ENCODE peak calls at places on chromosomes 7 and 10, in eight cellular contexts. F is NCI-H1694, E is A549, J is Panc1, N is Peyer's patch, O is NCI-H1092 treated with DMSO at 0.1 percent for 48 hours, K is T-helper 2 cell, I is NCI-H1048. C is an unnamed sample.

GRCh38 chr10:48885376-48885775 is 54.3 kb downstream of the LRRC18 start:
- DNase-seq in K (no peak), I (no peak), J (no peak), F (no peak), O (no peak), N (no peak), E (peak; percentile 43), C (no peak)

GRCh38 chr7:128148676-128149075 is 92.4 kb upstream of the LEP start:
- DNase-seq in I (no peak), E (no peak), N (no peak), J (no peak), F (no peak), O (peak; percentile 64), K (no peak), C (no peak)

GRCh38 chr7:155796381-155797261 is 15.6 kb downstream of the SHH start:
- DNase-seq in J (no peak), N (peak; percentile 51), I (no peak), F (no peak), E (peak; percentile 86), O (peak; percentile 16), K (peak; percentile 54), C (peak; percentile 21)

GRCh38 chr7:43758861-43759683 is 592 bp downstream of the BLVRA start:
- DNase-seq in F (no peak), J (no peak), E (no peak), I (no peak), K (peak; percentile 38), N (peak; percentile 30), O (no peak), C (peak; percentile 53)

GRCh38 chr10:68125770-68126169 is 16.5 kb downstream of the MYPN start:
- DNase-seq in E (no peak), O (no peak), I (no peak), N (no peak), J (no peak), F (no peak), K (no peak), C (no peak)

GRCh38 chr7:147013820-147014219 is 897.2 kb downstream of the CNTNAP2 start:
- DNase-seq in J (no peak), F (no peak), I (no peak), O (no peak), N (no peak), E (no peak), K (no peak), C (no peak)

GRCh38 chr10:105691811-105692210 is 1050.7 kb downstream of the SORCS3 start:
- DNase-seq in O (no peak), I (peak; percentile 41), N (no peak), K (no peak), E (no peak), F (no peak), J (no peak), C (no peak)

GRCh38 chr10:78915331-78915626 is 153.5 kb upstream of the ZMIZ1 start:
- DNase-seq in I (no peak), N (no peak), J (no peak), E (no peak), F (no peak), O (no peak), K (no peak), C (no peak)

GRCh38 chr7:69947998-69948397 is 349.7 kb downstream of the AUTS2 start:
- DNase-seq in E (no peak), O (no peak), I (no peak), J (no peak), K (no peak), N (no peak), F (no peak), C (no peak)

GRCh38 chr10:118195729-118196128 is 146.4 kb downstream of the FAM204A start:
- DNase-seq in O (no peak), E (no peak), K (no peak), J (no peak), N (no peak), F (no peak), I (no peak), C (no peak)

GRCh38 chr7:28432105-28432504 is 19.8 kb downstream of the CREB5 start:
- DNase-seq in O (no peak), I (no peak), E (no peak), N (no peak), K (no peak), J (no peak), F (no peak), C (no peak)

GRCh38 chr10:57628592-57629284 is 639.0 kb downstream of the IPMK start:
- DNase-seq in F (no peak), E (no peak), J (no peak), K (no peak), O (no peak), I (no peak), N (no peak), C (no peak)

GRCh38 chr7:41010418-41010817 is 692.5 kb downstream of the INHBA start:
- DNase-seq in K (no peak), N (no peak), F (no peak), O (no peak), I (no peak), J (no peak), E (no peak), C (peak; percentile 12)

GRCh38 chr10:124523301-124523871 is 61.8 kb downstream of the LHPP start:
- DNase-seq in K (no peak), N (no peak), I (no peak), O (peak; percentile 26), F (no peak), J (no peak), E (no peak), C (no peak)

GRCh38 chr10:75187961-75188426 is 22.6 kb upstream of the VDAC2 start:
- DNase-seq in O (peak; percentile 2), I (no peak), N (peak; percentile 37), E (peak; percentile 65), K (peak; percentile 51), J (no peak), F (peak; percentile 31), C (peak; percentile 53)

GRCh38 chr7:90180649-90181048 is 26.4 kb downstream of the STEAP1 start:
- DNase-seq in J (no peak), O (no peak), K (no peak), E (no peak), I (no peak), F (no peak), N (no peak), C (no peak)

GRCh38 chr7:14048889-14049288 is 59.4 kb upstream of the ETV1 start:
- DNase-seq in O (no peak), K (no peak), J (no peak), I (no peak), N (no peak), E (no peak), F (no peak), C (no peak)

GRCh38 chr7:27031289-27032172 is 64.3 kb downstream of the HOXA1 start:
- DNase-seq in O (no peak), I (no peak), J (no peak), F (no peak), K (no peak), E (no peak), N (no peak), C (peak; percentile 85)

GRCh38 chr7:25122373-25122772 is 2.7 kb downstream of the CYCS start:
- DNase-seq in K (no peak), J (no peak), O (no peak), E (no peak), F (no peak), N (no peak), I (no peak), C (no peak)